ENCODE peak calls at places on chromosomes 12 and 14, in seven cellular contexts. O is prostate gland, X is adrenal gland, M is gastrocnemius medialis, Q is testis, H is A549, Z is IMR-90. D is an unnamed sample.

GRCh38 chr12:24534632-24535031 is 414.3 kb downstream of the BCAT1 start:
- DNase-seq in O (no peak), X (no peak), M (peak), Q (no peak), H (no peak), Z (no peak), D (no peak)

GRCh38 chr14:55847766-55848165 is 267.8 kb downstream of the KTN1 start:
- DNase-seq in O (no peak), X (no peak), M (no peak), Q (no peak), H (no peak), Z (peak), D (no peak)

GRCh38 chr14:92093320-92093719 is 13.1 kb downstream of the ATXN3 start:
- DNase-seq in O (no peak), X (no peak), M (no peak), Q (peak), H (no peak), Z (no peak), D (no peak)

GRCh38 chr14:68782091-68782981 is 10.5 kb downstream of the ZFP36L1 start:
- DNase-seq in O (no peak), X (no peak), M (no peak), Q (peak), H (no peak), Z (no peak), D (peak)

GRCh38 chr12:67433393-67434175 is 164.4 kb downstream of the CAND1 start:
- DNase-seq in O (no peak), X (no peak), M (no peak), Q (no peak), H (no peak), Z (peak), D (peak)

GRCh38 chr14:80535171-80535570 is 323.9 kb upstream of the DIO2 start:
- DNase-seq in O (no peak), X (no peak), M (no peak), Q (no peak), H (no peak), Z (no peak), D (no peak)

GRCh38 chr12:131944601-131945251 is 5.0 kb upstream of the EP400 start:
- DNase-seq in O (no peak), X (peak), M (no peak), Q (peak), H (no peak), Z (no peak), D (no peak)

GRCh38 chr12:40010899-40011774 is 94.7 kb downstream of the SLC2A13 start:
- DNase-seq in O (peak), X (peak), M (peak), Q (peak), H (peak), Z (peak), D (peak)

GRCh38 chr12:57518920-57519757 is 1.2 kb downstream of the DDIT3 start:
- DNase-seq in O (no peak), X (peak), M (peak), Q (peak), H (peak), Z (peak), D (peak)

GRCh38 chr14:22849212-22849819 is 12.9 kb downstream of the MMP14 start:
- DNase-seq in O (peak), X (no peak), M (peak), Q (peak), H (no peak), Z (no peak), D (no peak)

GRCh38 chr14:94320243-94320642 is 2.9 kb downstream of the SERPINA6 start:
- DNase-seq in O (no peak), X (no peak), M (no peak), Q (no peak), H (no peak), Z (no peak), D (no peak)

GRCh38 chr12:93743999-93744689 is 67.0 kb downstream of the CRADD start:
- DNase-seq in O (no peak), X (no peak), M (no peak), Q (no peak), H (no peak), Z (no peak), D (no peak)

GRCh38 chr12:93740721-93741120 is 63.5 kb downstream of the CRADD start:
- DNase-seq in O (no peak), X (no peak), M (no peak), Q (no peak), H (no peak), Z (peak), D (peak)

GRCh38 chr12:93743229-93743998 is 66.2 kb downstream of the CRADD start:
- DNase-seq in O (no peak), X (no peak), M (no peak), Q (no peak), H (no peak), Z (no peak), D (no peak)

GRCh38 chr12:93741741-93742085 is 64.5 kb downstream of the CRADD start:
- DNase-seq in O (no peak), X (no peak), M (no peak), Q (peak), H (peak), Z (no peak), D (no peak)

DNA sequence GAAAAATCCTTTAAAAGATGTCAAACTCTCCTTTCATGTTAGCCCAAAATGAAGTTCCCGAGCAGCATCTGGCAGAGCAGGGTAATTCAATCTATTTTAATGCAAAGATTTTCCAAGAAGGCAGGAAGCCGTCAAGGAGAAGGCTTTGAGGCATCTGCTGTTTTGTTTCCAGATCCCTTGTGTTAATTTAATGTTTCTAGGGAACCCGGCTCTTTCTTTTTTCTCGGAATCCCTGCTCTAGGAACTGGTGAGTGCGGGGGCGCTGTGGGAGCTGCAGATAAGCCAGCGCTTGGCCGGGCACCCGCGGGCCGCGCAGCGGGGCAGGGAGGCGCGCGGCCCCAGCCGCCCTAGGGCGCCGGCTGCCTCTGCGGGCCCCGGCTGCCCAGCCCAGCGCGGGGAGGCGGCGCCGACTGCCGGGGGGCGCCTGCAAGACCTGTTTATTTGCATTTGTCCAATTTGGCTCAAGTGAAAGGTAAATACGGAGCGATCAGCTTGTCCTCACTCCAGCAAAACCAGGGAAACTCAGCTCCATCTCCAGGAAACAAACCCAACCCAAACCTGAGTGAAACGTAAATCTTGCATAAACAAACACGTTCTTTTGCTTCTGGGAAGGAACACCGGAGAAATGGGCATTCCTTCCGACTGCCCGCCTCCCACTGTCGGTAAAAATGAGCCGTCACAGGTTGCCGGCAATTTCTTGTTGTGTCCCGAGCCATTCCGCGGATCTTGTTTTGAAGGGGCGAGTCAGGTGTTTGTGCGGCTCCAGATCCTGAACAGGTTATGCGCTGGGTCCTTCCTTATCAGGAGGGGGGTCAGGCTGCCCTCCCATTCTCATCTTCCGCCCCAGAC is 65.1 kb downstream of the CRADD start:
- DNase-seq in O (peak), X (peak), M (peak), Q (peak), H (peak), Z (peak), D (peak)
- TF ChIP-seq POLR2A in O (peak), X (no peak), M (no peak), Q (no peak), H (no peak), Z (peak), D (peak)

DNA sequence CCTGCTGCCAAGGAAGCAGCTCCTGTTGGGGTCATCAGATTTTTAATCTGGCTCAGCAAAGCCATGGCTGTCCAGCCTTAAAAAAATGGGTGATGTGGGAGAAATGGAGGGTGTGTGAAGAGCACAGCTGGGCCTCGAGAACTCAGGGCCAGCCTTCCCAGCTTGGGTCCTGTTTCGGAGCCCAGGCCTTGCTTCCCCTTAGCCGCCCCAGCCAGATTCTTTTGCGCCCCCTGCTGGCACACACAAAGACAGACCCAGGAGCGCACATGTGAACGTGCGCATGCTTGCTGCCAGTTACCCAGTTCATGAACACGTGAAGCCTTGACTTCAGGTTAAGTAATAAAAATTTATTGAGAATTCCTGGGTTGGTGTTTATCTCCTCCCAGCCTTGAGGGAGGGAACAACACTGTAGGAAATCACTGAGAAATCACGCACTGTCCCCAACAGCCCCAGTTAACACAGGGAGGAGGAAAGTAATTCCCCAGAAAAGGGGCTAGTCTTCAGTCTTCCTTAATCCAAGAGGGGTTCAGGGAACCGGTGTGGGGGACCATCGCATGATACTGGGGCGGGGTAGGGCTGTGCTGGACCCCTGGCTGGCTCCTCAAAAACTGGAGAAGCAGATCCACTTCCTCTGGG is 5.3 kb downstream of the PHB2 start:
- DNase-seq in O (peak), X (peak), M (peak), Q (peak), H (peak), Z (peak), D (peak)
- TF ChIP-seq POLR2A in O (peak), X (no peak), M (no peak), Q (no peak), H (no peak), Z (no peak), D (peak)

DNA sequence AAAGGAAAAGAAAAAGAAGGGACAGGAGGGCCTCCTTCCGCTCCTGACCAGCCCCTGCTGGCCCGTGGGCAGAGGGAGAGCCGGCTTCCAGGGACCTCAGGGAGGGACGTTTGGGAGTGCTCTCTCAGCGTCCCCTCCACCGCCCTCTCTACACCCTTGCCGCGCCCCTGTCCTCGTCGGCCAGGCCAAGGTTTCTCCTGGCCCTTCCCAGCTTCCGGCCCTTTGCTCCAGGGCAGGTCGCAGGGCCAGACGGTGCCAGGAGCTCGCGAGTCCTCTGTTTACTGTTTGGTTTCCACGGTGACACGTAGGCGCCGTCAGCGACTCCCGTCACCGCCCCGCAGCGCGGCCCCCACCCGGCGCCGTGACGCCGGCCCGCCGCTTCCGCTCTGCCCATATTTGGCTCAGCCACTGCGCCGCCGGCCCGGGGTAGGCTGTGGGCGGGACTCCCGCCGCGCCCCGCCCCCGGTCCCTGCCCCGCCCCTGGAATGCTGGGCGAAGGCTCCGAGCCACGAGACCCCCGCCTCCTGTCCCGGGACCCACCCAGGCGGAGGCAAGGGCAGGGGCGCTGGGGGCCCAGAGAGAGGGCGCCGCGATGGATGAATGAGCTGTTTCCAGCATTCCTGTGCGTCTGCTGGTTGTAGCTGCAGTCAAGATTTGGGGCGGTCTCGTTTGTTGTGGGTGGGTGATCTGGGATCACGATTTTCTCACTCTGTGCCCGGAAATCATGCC is 15.5 kb downstream of the FOS start:
- DNase-seq in O (peak), X (peak), M (peak), Q (peak), H (peak), Z (peak), D (peak)
- TF ChIP-seq POLR2A in O (no peak), X (peak), M (peak), Q (no peak), H (peak), Z (peak), D (peak)

GRCh38 chr12:70609739-70610491 is 27.3 kb downstream of the PTPRB start:
- DNase-seq in O (peak), X (peak), M (no peak), Q (peak), H (peak), Z (no peak), D (peak)
- TF ChIP-seq POLR2A in O (no peak), X (no peak), M (peak), Q (no peak), H (no peak), Z (no peak), D (no peak)